ENCODE peak calls at places on chromosomes 7 and 10, in seven cellular contexts. S is mammary epithelial cell, D is osteoblast, Q is HFFc6, Z is choroid plexus epithelial cell, A is amniotic epithelial cell, U is activated B cell treated with CpG ODN at 0.5 μM for 24 hours. M is an unnamed sample.

GRCh38 chr7:94440460-94441039 is 45.9 kb downstream of the COL1A2 start:
- DNase-seq in S (no peak), D (no peak), Q (no peak), Z (peak), A (peak), U (no peak), M (no peak)

GRCh38 chr7:155796381-155797261 is 15.6 kb downstream of the SHH start:
- DNase-seq in S (no peak), D (peak), Q (no peak), Z (peak), A (no peak), U (peak), M (peak)

GRCh38 chr10:27792191-27792590 is 46.6 kb upstream of the MKX start:
- DNase-seq in S (no peak), D (no peak), Q (peak), Z (peak), A (no peak), U (no peak), M (no peak)

GRCh38 chr10:73905256-73906018 is 5.5 kb upstream of the PLAU start:
- DNase-seq in S (no peak), D (no peak), Q (no peak), Z (no peak), A (no peak), U (no peak), M (no peak)

GRCh38 chr7:152602962-152603361 is 73.0 kb downstream of the XRCC2 start:
- DNase-seq in S (no peak), D (peak), Q (no peak), Z (peak), A (peak), U (no peak), M (no peak)

GRCh38 chr10:29804025-29804852 is 169.5 kb upstream of the SVIL start:
- DNase-seq in S (peak), D (peak), Q (peak), Z (peak), A (peak), U (no peak), M (peak)

GRCh38 chr7:76196786-76197185 is 4.9 kb upstream of the SRRM3 start:
- DNase-seq in S (no peak), D (peak), Q (no peak), Z (no peak), A (no peak), U (no peak), M (no peak)

GRCh38 chr7:77745746-77746145 is 49.5 kb downstream of the RSBN1L start:
- DNase-seq in S (no peak), D (no peak), Q (no peak), Z (no peak), A (no peak), U (no peak), M (no peak)

GRCh38 chr7:69941077-69941476 is 342.8 kb downstream of the AUTS2 start:
- DNase-seq in S (no peak), D (no peak), Q (no peak), Z (no peak), A (no peak), U (no peak), M (no peak)

GRCh38 chr7:45971171-45971570 is 50.1 kb upstream of the IGFBP3 start:
- DNase-seq in S (no peak), D (peak), Q (no peak), Z (no peak), A (no peak), U (no peak), M (no peak)

GRCh38 chr7:26612742-26613141 is 251.6 kb downstream of the SKAP2 start:
- DNase-seq in S (no peak), D (no peak), Q (no peak), Z (no peak), A (no peak), U (no peak), M (no peak)

GRCh38 chr7:129089521-129090212 is 34.8 kb upstream of the TNPO3 start:
- DNase-seq in S (no peak), D (no peak), Q (no peak), Z (no peak), A (peak), U (no peak), M (no peak)

GRCh38 chr7:50720295-50720694 is 62.4 kb downstream of the GRB10 start:
- DNase-seq in S (no peak), D (no peak), Q (no peak), Z (no peak), A (no peak), U (no peak), M (no peak)

GRCh38 chr7:12802070-12802469 is 114.6 kb downstream of the ARL4A start:
- DNase-seq in S (peak), D (no peak), Q (no peak), Z (no peak), A (no peak), U (no peak), M (no peak)

GRCh38 chr10:97016728-97017473 is 168.9 kb downstream of the SLIT1 start:
- DNase-seq in S (no peak), D (no peak), Q (no peak), Z (no peak), A (no peak), U (no peak), M (no peak)

GRCh38 chr7:151990567-151990966 is 34.3 kb downstream of the GALNTL5 start:
- DNase-seq in S (no peak), D (no peak), Q (peak), Z (peak), A (no peak), U (no peak), M (no peak)

GRCh38 chr7:77982926-77983550 is 184.5 kb downstream of the PHTF2 start:
- DNase-seq in S (peak), D (no peak), Q (peak), Z (peak), A (peak), U (no peak), M (peak)

GRCh38 chr7:37488163-37488759 is 39.6 kb upstream of the ELMO1 start:
- DNase-seq in S (peak), D (no peak), Q (no peak), Z (peak), A (no peak), U (no peak), M (no peak)

GRCh38 chr7:70338061-70338460 is 739.8 kb downstream of the AUTS2 start:
- DNase-seq in S (no peak), D (no peak), Q (no peak), Z (no peak), A (no peak), U (no peak), M (no peak)

GRCh38 chr10:84665883-84666463 is 337.6 kb downstream of the CCSER2 start:
- DNase-seq in S (peak), D (no peak), Q (no peak), Z (no peak), A (no peak), U (no peak), M (peak)

M was measured in stimulated activated CD4-positive, alpha-beta T cell treated with anti-CD3 and anti-CD28 coated beads, Interleukin-2, amount 100 ng/mL, for 24 hours.